ENCODE peak calls at places on chromosomes 2 and 18, in seven cellular contexts. One of them, this sample, is unnamed.
A peak's percentile ranks its signal among the peaks of the same experiment; 100 is the strongest.

GRCh38 chr18:46660955-46661749 is 4.1 kb upstream of the LOXHD1 start:
- DNase-seq in mucosa of descending colon: no peak
- DNase-seq in right atrium auricular region: no peak
- DNase-seq in pancreas: no peak
- DNase-seq in kidney: no peak
- DNase-seq in neuronal stem cell: peak; percentile 40
- DNase-seq in heart left ventricle: no peak
- DNase-seq in this sample: no peak

GRCh38 chr18:46624127-46624526 is 32.9 kb downstream of the LOXHD1 start:
- DNase-seq in mucosa of descending colon: no peak
- DNase-seq in right atrium auricular region: peak; percentile 4
- DNase-seq in pancreas: no peak
- DNase-seq in kidney: no peak
- DNase-seq in neuronal stem cell: no peak
- DNase-seq in heart left ventricle: no peak
- DNase-seq in this sample: no peak

GRCh38 chr2:135021618-135022017 is 25.6 kb downstream of the MAP3K19 start:
- DNase-seq in mucosa of descending colon: no peak
- DNase-seq in right atrium auricular region: no peak
- DNase-seq in pancreas: no peak
- DNase-seq in kidney: no peak
- DNase-seq in neuronal stem cell: no peak
- DNase-seq in heart left ventricle: no peak
- DNase-seq in this sample: no peak

GRCh38 chr2:174836345-174836999 is 72.2 kb upstream of the CHRNA1 start:
- DNase-seq in mucosa of descending colon: no peak
- DNase-seq in right atrium auricular region: no peak
- DNase-seq in pancreas: no peak
- DNase-seq in kidney: no peak
- DNase-seq in neuronal stem cell: no peak
- DNase-seq in heart left ventricle: no peak
- DNase-seq in this sample: no peak

GRCh38 chr2:174492963-174493431 is 6.2 kb upstream of the GPR155 start:
- DNase-seq in mucosa of descending colon: peak; percentile 35
- DNase-seq in right atrium auricular region: no peak
- DNase-seq in pancreas: no peak
- DNase-seq in kidney: no peak
- DNase-seq in neuronal stem cell: no peak
- DNase-seq in heart left ventricle: peak; percentile 19
- DNase-seq in this sample: no peak

GRCh38 chr2:118672571-118673158 is 174.8 kb downstream of the EN1 start:
- DNase-seq in mucosa of descending colon: no peak
- DNase-seq in right atrium auricular region: no peak
- DNase-seq in pancreas: no peak
- DNase-seq in kidney: no peak
- DNase-seq in neuronal stem cell: no peak
- DNase-seq in heart left ventricle: no peak
- DNase-seq in this sample: no peak

GRCh38 chr2:29589440-29590103 is 331.8 kb downstream of the ALK start:
- DNase-seq in mucosa of descending colon: no peak
- DNase-seq in right atrium auricular region: no peak
- DNase-seq in pancreas: no peak
- DNase-seq in kidney: no peak
- DNase-seq in neuronal stem cell: no peak
- DNase-seq in heart left ventricle: no peak
- DNase-seq in this sample: no peak

GRCh38 chr2:47236503-47237215 is 81.6 kb upstream of the STPG4 start:
- DNase-seq in mucosa of descending colon: no peak
- DNase-seq in right atrium auricular region: no peak
- DNase-seq in pancreas: no peak
- DNase-seq in kidney: no peak
- DNase-seq in neuronal stem cell: no peak
- DNase-seq in heart left ventricle: no peak
- DNase-seq in this sample: no peak

GRCh38 chr2:206423147-206423546 is 20.2 kb upstream of the ADAM23 start:
- DNase-seq in mucosa of descending colon: no peak
- DNase-seq in right atrium auricular region: no peak
- DNase-seq in pancreas: no peak
- DNase-seq in kidney: no peak
- DNase-seq in neuronal stem cell: no peak
- DNase-seq in heart left ventricle: no peak
- DNase-seq in this sample: no peak

GRCh38 chr2:197196737-197197136 is 113.8 kb downstream of the ANKRD44 start:
- DNase-seq in mucosa of descending colon: no peak
- DNase-seq in right atrium auricular region: no peak
- DNase-seq in pancreas: no peak
- DNase-seq in kidney: no peak
- DNase-seq in neuronal stem cell: no peak
- DNase-seq in heart left ventricle: no peak
- DNase-seq in this sample: no peak

GRCh38 chr2:234291765-234292204 is 205.1 kb downstream of the ARL4C start:
- DNase-seq in mucosa of descending colon: peak; percentile 68
- DNase-seq in right atrium auricular region: peak; percentile 64
- DNase-seq in pancreas: peak; percentile 62
- DNase-seq in kidney: peak; percentile 74
- DNase-seq in neuronal stem cell: no peak
- DNase-seq in heart left ventricle: peak; percentile 44
- DNase-seq in this sample: peak; percentile 62

DNA sequence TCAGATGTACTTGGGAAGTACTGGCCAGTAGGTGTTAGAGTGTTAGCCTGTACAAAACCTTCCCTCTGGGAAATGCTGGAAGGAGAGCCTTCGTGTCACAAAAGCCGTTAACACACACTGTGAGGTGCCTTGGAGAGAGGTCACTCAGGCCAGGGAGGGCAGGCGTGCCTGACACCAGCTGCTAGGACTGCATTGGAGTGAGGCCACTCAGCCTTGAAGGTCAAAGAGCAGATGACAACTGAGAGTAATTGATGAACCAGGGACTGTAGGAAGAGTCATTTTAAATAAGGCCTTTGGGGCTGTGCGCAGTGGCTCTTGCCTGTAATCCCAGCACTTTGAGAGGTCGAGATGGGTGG is 45.4 kb downstream of the ASAP2 start:
- DNase-seq in mucosa of descending colon: no peak
- DNase-seq in right atrium auricular region: no peak
- DNase-seq in pancreas: no peak
- DNase-seq in kidney: no peak
- DNase-seq in neuronal stem cell: no peak
- DNase-seq in heart left ventricle: no peak
- DNase-seq in this sample: no peak
- H3K4me3 ChIP-seq in mucosa of descending colon: no peak overlapping the region
- H3K4me3 ChIP-seq in right atrium auricular region: no peak overlapping the region
- H3K4me3 ChIP-seq in pancreas: no peak overlapping the region
- H3K4me3 ChIP-seq in kidney: no peak overlapping the region
- H3K4me3 ChIP-seq in neuronal stem cell: no peak overlapping the region
- H3K4me3 ChIP-seq in heart left ventricle: no peak overlapping the region
- H3K4me3 ChIP-seq in this sample: no peak overlapping the region

GRCh38 chr2:112045446-112046014 is 9.5 kb upstream of the TMEM87B start:
- DNase-seq in mucosa of descending colon: no peak
- DNase-seq in right atrium auricular region: no peak
- DNase-seq in pancreas: no peak
- DNase-seq in kidney: no peak
- DNase-seq in neuronal stem cell: no peak
- DNase-seq in heart left ventricle: no peak
- DNase-seq in this sample: no peak
- H3K4me1 ChIP-seq in mucosa of descending colon: peaks cover 15% of the 10 kb centered on the region
- H3K4me1 ChIP-seq in right atrium auricular region: no peaks in the 10 kb centered on the region
- H3K4me1 ChIP-seq in pancreas: peaks cover 12% of the 10 kb centered on the region
- H3K4me1 ChIP-seq in kidney: no peaks in the 10 kb centered on the region
- H3K4me1 ChIP-seq in neuronal stem cell: peaks cover 4% of the 10 kb centered on the region
- H3K4me1 ChIP-seq in heart left ventricle: peaks cover 8% of the 10 kb centered on the region
- H3K4me1 ChIP-seq in this sample: peaks cover 22% of the 10 kb centered on the region

GRCh38 chr2:15734871-15735737 is 143.4 kb downstream of the DDX1 start:
- DNase-seq in mucosa of descending colon: no peak
- DNase-seq in right atrium auricular region: no peak
- DNase-seq in pancreas: no peak
- DNase-seq in kidney: no peak
- DNase-seq in neuronal stem cell: no peak
- DNase-seq in heart left ventricle: no peak
- DNase-seq in this sample: no peak
- H3K4me3 ChIP-seq in mucosa of descending colon: no peak overlapping the region
- H3K4me3 ChIP-seq in right atrium auricular region: no peak overlapping the region
- H3K4me3 ChIP-seq in pancreas: no peak overlapping the region
- H3K4me3 ChIP-seq in kidney: no peak overlapping the region
- H3K4me3 ChIP-seq in neuronal stem cell: no peak overlapping the region
- H3K4me3 ChIP-seq in heart left ventricle: no peak overlapping the region
- H3K4me3 ChIP-seq in this sample: no peak overlapping the region

GRCh38 chr2:96258393-96259022 is 7.3 kb downstream of the TMEM127 start:
- DNase-seq in mucosa of descending colon: no peak
- DNase-seq in right atrium auricular region: no peak
- DNase-seq in pancreas: no peak
- DNase-seq in kidney: no peak
- DNase-seq in neuronal stem cell: no peak
- DNase-seq in heart left ventricle: no peak
- DNase-seq in this sample: no peak

GRCh38 chr2:96262306-96262705 is 3.5 kb downstream of the TMEM127 start:
- DNase-seq in mucosa of descending colon: no peak
- DNase-seq in right atrium auricular region: no peak
- DNase-seq in pancreas: no peak
- DNase-seq in kidney: no peak
- DNase-seq in neuronal stem cell: no peak
- DNase-seq in heart left ventricle: no peak
- DNase-seq in this sample: no peak

GRCh38 chr2:96261328-96262003 is 4.3 kb downstream of the TMEM127 start:
- DNase-seq in mucosa of descending colon: no peak
- DNase-seq in right atrium auricular region: no peak
- DNase-seq in pancreas: no peak
- DNase-seq in kidney: peak; percentile 41
- DNase-seq in neuronal stem cell: no peak
- DNase-seq in heart left ventricle: no peak
- DNase-seq in this sample: no peak

GRCh38 chr2:96259497-96259921 is 6.3 kb downstream of the TMEM127 start:
- DNase-seq in mucosa of descending colon: peak; percentile 80
- DNase-seq in right atrium auricular region: no peak
- DNase-seq in pancreas: peak; percentile 77
- DNase-seq in kidney: peak; percentile 86
- DNase-seq in neuronal stem cell: no peak
- DNase-seq in heart left ventricle: peak; percentile 41
- DNase-seq in this sample: no peak

DNA sequence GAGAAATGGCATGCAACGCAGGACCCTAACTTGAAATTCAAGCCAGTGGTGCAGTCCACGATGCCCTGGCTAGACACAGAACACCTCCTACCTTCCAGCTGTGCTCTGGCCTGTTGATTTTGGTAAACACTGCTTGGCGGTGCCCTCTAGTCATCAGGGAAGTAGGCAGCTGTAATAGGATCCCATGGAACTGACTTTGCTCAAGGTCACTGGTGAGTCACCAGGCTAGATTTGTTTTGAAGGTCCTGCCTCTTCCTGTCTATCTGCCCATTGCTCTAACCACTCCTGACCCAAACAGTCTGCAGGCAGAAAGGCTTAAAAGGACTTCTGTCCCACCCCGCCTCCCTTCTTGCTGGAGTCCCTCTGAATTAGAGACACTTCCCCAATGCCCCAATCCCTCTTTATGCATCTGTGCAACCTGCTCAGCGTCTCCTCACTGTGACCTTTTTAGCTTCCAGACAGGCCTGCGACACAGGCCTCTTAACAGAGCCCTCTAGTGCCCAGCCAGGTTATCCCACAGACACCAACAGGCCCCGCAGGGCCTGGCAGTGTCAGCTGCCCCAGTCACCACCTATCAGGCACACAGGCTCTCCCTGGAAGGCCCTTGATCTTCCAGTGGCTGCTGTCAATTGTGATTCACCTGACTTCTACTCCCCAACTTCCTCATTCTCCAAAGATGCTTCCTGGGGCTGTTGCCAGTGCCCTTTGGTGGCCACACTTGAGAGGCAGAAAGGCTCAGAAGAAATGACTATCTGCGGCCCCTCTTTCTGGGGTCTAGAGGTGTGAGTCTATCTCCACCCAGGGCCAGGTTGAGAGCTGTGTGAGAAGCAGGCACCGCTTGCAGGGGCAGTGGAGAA is 5.2 kb downstream of the TMEM127 start:
- DNase-seq in mucosa of descending colon: peak; percentile 76
- DNase-seq in right atrium auricular region: peak; percentile 80
- DNase-seq in pancreas: peak; percentile 88
- DNase-seq in kidney: no peak
- DNase-seq in neuronal stem cell: no peak
- DNase-seq in heart left ventricle: peak; percentile 64
- DNase-seq in this sample: peak; percentile 74
- H3K4me1 ChIP-seq in mucosa of descending colon: peaks cover 54% of the 10 kb centered on the region
- H3K4me1 ChIP-seq in right atrium auricular region: peaks cover 5% of the 10 kb centered on the region
- H3K4me1 ChIP-seq in pancreas: peaks cover 40% of the 10 kb centered on the region
- H3K4me1 ChIP-seq in kidney: peaks cover 59% of the 10 kb centered on the region
- H3K4me1 ChIP-seq in neuronal stem cell: peaks cover 13% of the 10 kb centered on the region
- H3K4me1 ChIP-seq in heart left ventricle: peaks cover 90% of the 10 kb centered on the region
- H3K4me1 ChIP-seq in this sample: peaks cover 82% of the 10 kb centered on the region

DNA sequence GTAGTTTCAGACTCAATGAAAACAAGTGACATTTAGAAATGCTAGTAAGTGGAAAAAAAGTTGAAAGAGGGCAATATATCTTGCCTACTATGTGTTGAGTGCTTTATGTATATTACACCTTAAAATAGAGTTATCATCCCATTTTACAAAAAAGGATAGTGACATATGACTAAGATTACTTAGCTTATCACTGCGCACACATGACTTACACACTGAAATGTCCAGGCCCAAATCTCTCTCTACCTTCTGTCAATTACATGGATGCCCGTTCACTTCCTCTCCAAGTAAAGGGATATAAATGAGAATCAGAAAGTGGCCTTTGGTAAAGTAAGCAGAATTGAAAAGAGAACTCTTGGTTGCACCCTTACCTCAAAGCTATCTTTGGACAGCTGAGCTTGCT is 3.6 kb upstream of the PARD3B start:
- DNase-seq in mucosa of descending colon: no peak
- DNase-seq in right atrium auricular region: no peak
- DNase-seq in pancreas: no peak
- DNase-seq in kidney: no peak
- DNase-seq in neuronal stem cell: no peak
- DNase-seq in heart left ventricle: no peak
- DNase-seq in this sample: no peak
- H3K4me3 ChIP-seq in mucosa of descending colon: no peak overlapping the region
- H3K4me3 ChIP-seq in right atrium auricular region: no peak overlapping the region
- H3K4me3 ChIP-seq in pancreas: no peak overlapping the region
- H3K4me3 ChIP-seq in kidney: no peak overlapping the region
- H3K4me3 ChIP-seq in neuronal stem cell: no peak overlapping the region
- H3K4me3 ChIP-seq in heart left ventricle: no peak overlapping the region
- H3K4me3 ChIP-seq in this sample: no peak overlapping the region

DNA sequence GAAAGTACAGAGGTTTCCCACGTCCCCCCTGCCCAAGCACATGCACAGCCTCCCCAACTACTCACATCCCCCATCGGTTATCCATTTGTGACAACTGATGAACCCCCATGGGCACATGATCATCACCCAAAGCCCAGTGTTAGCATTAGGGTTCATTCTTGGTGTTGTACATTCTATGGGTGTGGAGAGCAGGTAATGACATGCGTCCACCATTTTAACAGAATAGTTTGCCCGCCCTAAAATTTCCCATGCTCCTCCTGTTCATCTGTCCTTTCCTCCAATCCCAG is 74.3 kb downstream of the LONRF2 start:
- DNase-seq in mucosa of descending colon: no peak
- DNase-seq in right atrium auricular region: no peak
- DNase-seq in pancreas: no peak
- DNase-seq in kidney: no peak
- DNase-seq in neuronal stem cell: no peak
- DNase-seq in heart left ventricle: no peak
- DNase-seq in this sample: no peak
- H3K4me1 ChIP-seq in mucosa of descending colon: no peaks in the 10 kb centered on the region
- H3K4me1 ChIP-seq in right atrium auricular region: no peaks in the 10 kb centered on the region
- H3K4me1 ChIP-seq in pancreas: no peaks in the 10 kb centered on the region
- H3K4me1 ChIP-seq in kidney: no peaks in the 10 kb centered on the region
- H3K4me1 ChIP-seq in neuronal stem cell: no peaks in the 10 kb centered on the region
- H3K4me1 ChIP-seq in heart left ventricle: peaks cover 3% of the 10 kb centered on the region
- H3K4me1 ChIP-seq in this sample: no peaks in the 10 kb centered on the region

This sample was measured in heart right ventricle.